ENCODE peak calls at places on chromosome 2, in nine cellular contexts. M is bronchial epithelial cell, I is SK-N-SH, Y is right atrium auricular region, P is fibroblast of pulmonary artery, T is fibroblast of mammary gland, Z is pancreas, K is ovary, D is tibial artery. C is an unnamed sample.

GRCh38 chr2:142306126-142306525 is 175.3 kb upstream of the LRP1B start:
- DNase-seq in M (no peak), I (no peak), Y (no peak), P (no peak), T (no peak), Z (no peak), K (no peak), D (no peak), C (no peak)

GRCh38 chr2:157722580-157723234 is 94.0 kb upstream of the ACVR1C start:
- DNase-seq in M (peak; percentile 18), I (no peak), Y (no peak), P (peak; percentile 23), T (peak; percentile 19), Z (no peak), K (no peak), D (no peak), C (no peak)

GRCh38 chr2:216665240-216665639 is 30.1 kb downstream of the IGFBP5 start:
- DNase-seq in M (peak; percentile 87), I (peak; percentile 47), Y (no peak), P (peak; percentile 58), T (peak; percentile 42), Z (peak; percentile 74), K (peak; percentile 88), D (no peak), C (no peak)

GRCh38 chr2:70011335-70011734 is 49.9 kb upstream of the ASPRV1 start:
- DNase-seq in M (peak; percentile 28), I (no peak), Y (no peak), P (no peak), T (no peak), Z (no peak), K (no peak), D (no peak), C (no peak)

GRCh38 chr2:23390152-23390551 is 5.2 kb downstream of the KLHL29 start:
- DNase-seq in M (peak; percentile 63), I (no peak), Y (no peak), P (no peak), T (peak; percentile 80), Z (no peak), K (no peak), D (no peak), C (no peak)

GRCh38 chr2:166917433-166917832 is 29.2 kb downstream of the XIRP2 start:
- DNase-seq in M (no peak), I (no peak), Y (no peak), P (peak; percentile 2), T (no peak), Z (no peak), K (no peak), D (no peak), C (no peak)

GRCh38 chr2:240572141-240573031 is 4.1 kb downstream of the RNPEPL1 start:
- DNase-seq in M (no peak), I (no peak), Y (no peak), P (no peak), T (no peak), Z (no peak), K (peak; percentile 36), D (no peak), C (no peak)

GRCh38 chr2:239438968-239439367 is 38.1 kb upstream of the HDAC4 start:
- DNase-seq in M (no peak), I (no peak), Y (no peak), P (no peak), T (no peak), Z (no peak), K (no peak), D (no peak), C (no peak)

GRCh38 chr2:230416061-230416721 is at the start of gene SP100:
- DNase-seq in M (peak; percentile 64), I (no peak), Y (peak; percentile 87), P (peak; percentile 82), T (peak; percentile 82), Z (peak; percentile 69), K (peak; percentile 77), D (peak; percentile 86), C (peak; percentile 28)

GRCh38 chr2:224360801-224361251 is 41.1 kb downstream of the FAM124B start:
- DNase-seq in M (peak; percentile 69), I (no peak), Y (no peak), P (no peak), T (no peak), Z (no peak), K (no peak), D (no peak), C (no peak)

GRCh38 chr2:74567862-74568261 is 13.3 kb downstream of the DOK1 start:
- DNase-seq in M (peak; percentile 69), I (no peak), Y (no peak), P (peak; percentile 79), T (peak; percentile 86), Z (no peak), K (no peak), D (no peak), C (peak; percentile 89)

GRCh38 chr2:101230541-101230993 is 22.1 kb upstream of the CNOT11 start:
- DNase-seq in M (peak; percentile 43), I (no peak), Y (no peak), P (peak; percentile 39), T (no peak), Z (no peak), K (no peak), D (no peak), C (peak; percentile 31)

GRCh38 chr2:67500541-67500940 is 103.4 kb downstream of the ETAA1 start:
- DNase-seq in M (no peak), I (no peak), Y (no peak), P (peak; percentile 64), T (no peak), Z (no peak), K (no peak), D (no peak), C (no peak)

GRCh38 chr2:27379840-27380625 is 501 bp downstream of the ZNF513 start:
- DNase-seq in M (peak; percentile 57), I (peak; percentile 47), Y (peak; percentile 70), P (peak; percentile 29), T (peak; percentile 62), Z (no peak), K (no peak), D (peak; percentile 79), C (no peak)

DNA sequence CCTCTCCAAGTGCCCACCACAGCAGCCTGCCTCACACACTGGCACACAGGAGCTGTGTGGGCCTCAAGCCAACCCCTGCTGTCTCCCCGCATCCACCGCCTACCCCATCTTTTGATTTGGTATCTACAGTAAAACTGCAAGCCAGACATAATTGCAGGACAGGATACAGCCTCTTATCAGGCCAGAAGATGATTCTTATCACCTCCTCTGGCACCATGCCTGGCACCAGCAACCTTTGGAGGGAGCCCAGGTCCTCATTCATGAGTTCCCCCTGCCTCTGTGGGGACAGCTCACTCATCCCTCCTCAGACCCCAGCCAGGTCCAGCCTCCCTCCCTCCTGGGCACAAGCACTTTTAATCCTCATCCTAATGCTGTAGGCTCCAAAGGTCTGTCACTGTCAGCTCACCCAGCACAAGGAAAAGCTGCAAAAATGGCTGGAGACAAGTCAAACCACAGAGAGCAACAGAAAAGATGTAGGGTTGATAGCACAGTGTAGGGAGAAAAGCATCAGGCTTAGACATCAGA is 9.7 kb downstream of the RAB11FIP5 start:
- DNase-seq in M (no peak), I (peak; percentile 86), Y (no peak), P (no peak), T (no peak), Z (no peak), K (peak; percentile 13), D (no peak), C (no peak)
- H3K4me3 ChIP-seq in M (no peak overlapping the region), I (no peak overlapping the region), Y (no peak overlapping the region), P (no peak overlapping the region), T (no peak overlapping the region), Z (no peak overlapping the region), K (no peak overlapping the region), D (no peak overlapping the region), C (no peak overlapping the region)

DNA sequence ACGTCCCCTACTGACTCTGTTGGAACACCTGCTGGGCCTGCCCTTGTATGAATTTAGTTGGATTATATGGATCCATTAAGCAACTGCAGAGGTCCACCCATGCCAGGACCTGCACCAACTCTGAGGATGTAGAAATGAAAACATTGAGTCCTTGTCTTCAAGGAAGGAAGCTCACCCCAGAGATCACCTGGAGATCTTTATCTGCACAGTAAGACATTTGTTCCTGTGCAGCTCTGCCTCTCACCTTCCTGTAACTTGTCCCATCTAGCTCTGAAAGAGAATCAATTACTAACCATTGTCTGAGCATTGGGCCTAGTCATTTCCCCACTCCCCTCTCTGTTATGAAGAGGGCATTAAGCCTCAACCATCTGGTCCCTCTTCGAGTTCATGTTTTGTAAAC is 105.2 kb upstream of the YWHAQ start:
- DNase-seq in M (no peak), I (no peak), Y (no peak), P (no peak), T (no peak), Z (no peak), K (no peak), D (no peak), C (no peak)
- TF ChIP-seq CTCF in M (no peak), I (no peak), Y (no peak), P (no peak), T (no peak), Z (no peak), K (no peak), D (no peak), C (no peak)

GRCh38 chr2:152350155-152350679 is 15.2 kb downstream of the FMNL2 start:
- DNase-seq in M (no peak), I (no peak), Y (no peak), P (no peak), T (no peak), Z (no peak), K (no peak), D (no peak), C (no peak)

GRCh38 chr2:152348388-152348787 is 13.4 kb downstream of the FMNL2 start:
- DNase-seq in M (peak; percentile 65), I (no peak), Y (no peak), P (peak; percentile 37), T (peak; percentile 24), Z (no peak), K (no peak), D (no peak), C (no peak)

GRCh38 chr2:152344561-152345195 is 9.7 kb downstream of the FMNL2 start:
- DNase-seq in M (no peak), I (no peak), Y (no peak), P (no peak), T (no peak), Z (no peak), K (no peak), D (no peak), C (no peak)

GRCh38 chr2:152349416-152349815 is 14.4 kb downstream of the FMNL2 start:
- DNase-seq in M (no peak), I (no peak), Y (no peak), P (no peak), T (no peak), Z (no peak), K (no peak), D (no peak), C (no peak)

DNA sequence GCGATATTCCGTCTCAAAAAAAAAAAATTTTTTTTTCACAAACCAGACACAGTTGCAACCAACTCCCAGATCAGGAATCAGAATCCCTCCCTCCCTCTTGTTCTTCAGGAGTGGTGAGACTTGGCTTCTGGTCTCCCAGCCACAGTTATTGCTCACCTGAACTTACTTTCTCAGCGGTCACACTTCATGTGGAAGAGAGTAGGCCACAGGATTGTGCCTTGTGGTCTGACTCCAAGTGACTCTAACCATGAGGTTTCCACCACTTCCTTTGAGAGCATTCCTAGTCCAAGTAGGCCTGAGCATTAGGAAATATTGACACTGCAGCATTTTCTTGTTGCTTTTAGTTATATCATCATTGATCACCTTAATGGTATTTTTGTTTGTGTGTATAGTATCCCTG is 12.1 kb downstream of the FMNL2 start:
- DNase-seq in M (peak; percentile 56), I (no peak), Y (no peak), P (peak; percentile 41), T (peak; percentile 75), Z (no peak), K (no peak), D (no peak), C (peak; percentile 21)
- H3K4me3 ChIP-seq in M (no peak overlapping the region), I (no peak overlapping the region), Y (no peak overlapping the region), P (no peak overlapping the region), T (no peak overlapping the region), Z (no peak overlapping the region), K (no peak overlapping the region), D (no peak overlapping the region), C (no peak overlapping the region)

GRCh38 chr2:41510108-41510507 is 537.7 kb upstream of the PKDCC start:
- DNase-seq in M (no peak), I (peak; percentile 4), Y (no peak), P (no peak), T (no peak), Z (no peak), K (no peak), D (no peak), C (no peak)
- TF ChIP-seq CTCF in M (no peak), I (no peak), Y (no peak), P (no peak), T (no peak), Z (no peak), K (no peak), D (no peak), C (no peak)

C was measured in AG04449.